ENCODE peak calls at places on chromosomes 11 and 22, in four cellular contexts. Z is right atrium auricular region, Q is A549, B is NT2/D1. C is an unnamed sample. For H3K9me3, the result is how much of the 10 kb centered on the place peaks cover.

GRCh38 chr22:49650336-49651241 is 177.1 kb downstream of the BRD1 start:
- DNase-seq in Z (no peak), B (no peak), Q (no peak), C (no peak)

GRCh38 chr11:129236850-129237249 is 44.7 kb upstream of the ARHGAP32 start:
- DNase-seq in Q (no peak), B (no peak), Z (no peak), C (no peak)

GRCh38 chr11:124329787-124330478 is 9.9 kb upstream of the OR8D2 start:
- DNase-seq in B (no peak), Z (no peak), Q (no peak), C (no peak)

GRCh38 chr22:37340331-37341262 is 58.3 kb downstream of the CYTH4 start:
- DNase-seq in Z (no peak), Q (no peak), B (no peak), C (no peak)

GRCh38 chr11:7982582-7983119 is 4.5 kb upstream of the EIF3F start:
- DNase-seq in B (no peak), Q (no peak), Z (no peak), C (no peak)

GRCh38 chr11:114256176-114256897 is 39.9 kb upstream of the NNMT start:
- DNase-seq in B (no peak), Z (no peak), Q (no peak), C (no peak)

GRCh38 chr22:22397292-22397870 is 111.2 kb downstream of the ZNF280B start:
- DNase-seq in B (no peak), Q (peak), Z (no peak), C (no peak)

GRCh38 chr22:41543854-41544670 is at the start of gene POLR3H:
- DNase-seq in Q (peak), Z (peak), B (peak), C (peak)

GRCh38 chr11:63667993-63668392 is 3.2 kb downstream of the ATL3 start:
- DNase-seq in B (no peak), Z (peak), Q (peak), C (no peak)

GRCh38 chr11:30285416-30286121 is 37.3 kb upstream of the ARL14EP start:
- DNase-seq in B (no peak), Z (no peak), Q (no peak), C (no peak)

DNA sequence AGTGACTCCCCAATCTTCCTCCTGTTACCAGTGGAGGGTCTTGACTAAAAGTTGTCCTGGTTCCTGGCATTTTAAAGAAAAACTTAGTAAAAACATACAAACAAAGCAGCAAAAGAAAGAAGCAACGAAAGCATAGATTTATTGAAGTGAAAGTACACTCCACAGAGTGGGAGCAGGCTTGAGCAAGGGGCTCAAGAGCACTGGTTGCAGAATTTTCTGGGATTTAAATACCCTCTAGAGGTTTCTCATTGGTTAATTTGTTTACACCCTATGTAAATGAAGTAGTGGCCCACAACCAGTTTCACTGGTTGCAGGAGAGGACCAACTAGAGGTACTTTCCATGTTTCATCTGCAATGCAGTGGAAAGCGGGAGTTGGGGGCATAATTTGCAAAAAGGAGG is 10.7 kb downstream of the FAM111B start:
- DNase-seq in B (no peak), Z (no peak), Q (no peak), C (no peak)
- H3K9me3 ChIP-seq in B (under half), Z (under half), Q (under half), C (under half)

DNA sequence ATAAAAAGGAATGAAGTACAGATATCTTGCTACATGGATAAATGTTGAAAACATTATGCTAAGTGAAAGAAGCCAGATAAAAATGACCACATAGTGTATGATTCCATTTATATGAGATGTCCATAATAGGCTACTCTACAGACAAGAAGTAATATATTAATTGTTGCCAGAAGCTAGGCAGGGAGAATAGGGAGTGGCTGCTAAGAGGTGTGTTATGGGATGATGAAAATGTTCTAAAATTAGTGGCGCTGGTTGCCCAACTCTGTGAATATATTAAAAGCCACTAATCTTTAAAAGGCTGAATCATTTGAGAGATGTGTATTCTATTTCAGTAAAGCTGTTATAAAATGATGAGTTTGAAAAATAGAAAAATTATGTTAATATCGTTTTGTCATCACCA is 144.4 kb downstream of the NCAM1 start:
- DNase-seq in Z (no peak), B (no peak), Q (no peak), C (no peak)
- H3K9me3 ChIP-seq in Z (under half), B (under half), Q (under half), C (under half)

GRCh38 chr11:99351620-99352019 is 330.9 kb downstream of the CNTN5 start:
- DNase-seq in B (no peak), Q (no peak), Z (no peak), C (no peak)
- H3K9me3 ChIP-seq in B (under half), Q (under half), Z (under half), C (under half)

DNA sequence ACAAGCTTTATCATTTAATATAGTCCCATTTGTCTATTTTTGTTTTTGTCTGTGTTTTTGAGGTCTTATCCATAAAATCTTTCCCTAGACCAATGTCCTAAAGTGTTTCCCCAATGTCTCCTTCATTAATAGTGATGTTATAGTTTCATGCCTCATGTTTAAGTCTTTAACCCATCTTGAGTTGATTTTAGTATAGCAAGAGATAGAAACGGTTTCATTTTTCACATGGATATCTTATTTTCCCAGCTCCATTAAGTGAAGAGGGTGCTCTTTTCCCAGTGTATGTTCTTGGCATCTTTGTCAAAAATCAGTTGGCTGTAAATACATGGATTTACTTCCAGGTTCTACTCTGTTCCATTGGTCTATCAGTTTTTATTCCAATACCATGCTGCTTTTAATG is 58.2 kb downstream of the KCNQ1OT1 start:
- DNase-seq in B (no peak), Q (no peak), Z (no peak), C (no peak)
- H3K9me3 ChIP-seq in B (half or more), Q (half or more), Z (half or more), C (under half)

GRCh38 chr11:2630679-2631078 is 69.1 kb downstream of the KCNQ1OT1 start:
- DNase-seq in B (no peak), Z (no peak), Q (no peak), C (no peak)
- H3K9me3 ChIP-seq in B (under half), Z (under half), Q (half or more), C (under half)

DNA sequence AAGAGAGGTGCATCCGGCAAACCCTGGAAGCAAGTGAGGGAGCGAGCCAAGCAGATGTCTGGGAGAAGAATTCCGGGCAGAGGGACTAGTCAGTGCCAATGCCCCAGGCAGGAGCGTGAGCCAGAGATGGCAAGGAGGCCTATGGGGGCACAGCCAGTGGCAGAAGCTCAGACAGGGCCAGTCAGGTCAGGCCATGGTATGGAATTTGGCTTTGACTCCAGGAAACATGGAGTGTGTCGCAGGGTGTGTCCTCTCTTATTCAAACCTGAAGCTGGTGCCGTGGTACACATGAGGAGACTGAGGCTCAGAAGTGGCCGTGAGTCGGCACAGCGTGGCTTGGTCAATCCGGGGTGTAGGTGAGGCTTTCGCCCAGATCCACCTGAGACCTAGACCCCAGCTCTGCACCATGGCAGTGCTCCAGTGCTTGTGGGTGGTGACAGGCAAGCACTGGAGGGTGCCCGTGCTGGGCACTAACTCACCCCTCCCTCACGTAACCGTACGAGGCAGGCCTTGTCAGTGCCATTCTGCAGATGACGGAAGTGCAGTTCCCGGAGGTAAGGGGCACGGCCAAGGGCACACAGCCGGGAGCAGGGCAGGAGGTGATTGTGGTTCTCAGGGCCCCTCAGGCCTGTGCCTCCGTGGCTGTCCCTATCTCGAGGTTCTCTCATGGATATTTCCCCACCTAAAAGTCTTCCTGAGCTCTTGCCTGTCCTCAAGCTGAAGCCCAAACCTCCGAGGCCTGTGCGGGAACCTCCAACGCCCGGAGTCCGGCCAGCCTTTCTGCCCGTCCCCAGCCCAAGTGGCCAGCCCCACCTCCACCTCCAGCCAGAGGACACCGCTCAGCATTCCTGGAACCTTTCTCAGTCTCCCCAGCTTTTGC is 10.6 kb upstream of the SPI1 start:
- DNase-seq in Q (no peak), Z (no peak), B (no peak), C (no peak)
- H3K9me3 ChIP-seq in Q (under half), Z (under half), B (under half), C (under half)

GRCh38 chr11:134482128-134482527 is 70.1 kb upstream of the B3GAT1 start:
- DNase-seq in B (no peak), Z (no peak), Q (no peak), C (no peak)
- H3K9me3 ChIP-seq in B (under half), Z (under half), Q (under half), C (under half)

GRCh38 chr22:28332410-28332809 is 347.2 kb downstream of the TTC28 start:
- DNase-seq in Q (no peak), B (no peak), Z (no peak), C (no peak)
- H3K9me3 ChIP-seq in Q (under half), B (under half), Z (under half), C (under half)

DNA sequence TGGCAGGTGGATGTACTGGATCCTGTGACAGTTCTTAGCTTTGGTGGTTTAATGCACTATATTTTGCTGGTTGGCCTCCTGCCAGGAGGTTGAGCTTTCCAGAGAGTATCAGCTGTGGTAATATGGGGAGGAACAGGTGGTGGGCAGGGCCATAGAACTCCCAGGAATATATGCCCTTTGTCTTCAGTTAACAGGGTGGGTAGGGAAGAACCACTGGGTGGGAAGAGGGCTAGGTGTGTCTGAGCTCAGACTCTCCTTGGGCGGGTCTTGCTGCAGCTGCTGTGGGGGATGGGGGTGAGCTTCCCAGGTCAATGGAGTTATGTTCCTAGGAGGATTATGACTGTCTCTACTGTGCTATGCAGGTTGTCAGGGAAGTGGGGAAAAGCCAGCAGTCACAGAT is 203.8 kb downstream of the DLG2 start:
- DNase-seq in Z (no peak), Q (no peak), B (no peak), C (no peak)
- H3K9me3 ChIP-seq in Z (under half), Q (under half), B (under half), C (under half)

C was measured in T-helper 17 cell.